ENCODE peak calls at places on chromosome 12, in five cellular contexts. S, W, Y, C and Q are unnamed samples.

GRCh38 chr12:49916129-49916919 is 12.6 kb upstream of the FAIM2 start:
- DNase-seq in C (no peak), W (no peak), Y (no peak), S (no peak), Q (no peak)

GRCh38 chr12:24902521-24903304 is 46.2 kb downstream of the BCAT1 start:
- DNase-seq in Y (peak), W (peak), C (no peak), S (peak), Q (peak)

GRCh38 chr12:27331299-27331926 is 1.2 kb upstream of the BMAL2 start:
- DNase-seq in S (peak), C (no peak), W (peak), Y (peak), Q (peak)

GRCh38 chr12:57844725-57845477 is 1.6 kb downstream of the CTDSP2 start:
- DNase-seq in S (peak), C (peak), W (peak), Y (peak), Q (no peak)

GRCh38 chr12:64044171-64044570 is 177.9 kb downstream of the KICS2 start:
- DNase-seq in S (no peak), C (no peak), Y (no peak), W (no peak), Q (no peak)

GRCh38 chr12:59596232-59597143 is 659 bp downstream of the SLC16A7 start:
- DNase-seq in Y (peak), S (peak), W (peak), C (peak), Q (peak)

GRCh38 chr12:128467882-128468281 is 200.9 kb downstream of the TMEM132C start:
- DNase-seq in S (no peak), Y (no peak), W (no peak), C (no peak), Q (no peak)

GRCh38 chr12:12024958-12025682 is 45.6 kb upstream of the BCL2L14 start:
- DNase-seq in W (no peak), C (no peak), Y (peak), S (no peak), Q (no peak)

GRCh38 chr12:109193896-109194295 is 77.5 kb downstream of the ACACB start:
- DNase-seq in Y (no peak), S (no peak), W (no peak), C (no peak), Q (no peak)